ENCODE peak calls at places on chromosomes 13 and 19, in four cellular contexts. N is tibial nerve, X is left ventricle myocardium inferior, R is psoas muscle. K is an unnamed sample.

GRCh38 chr13:54637377-54637776 is 1608.8 kb downstream of the OLFM4 start:
- DNase-seq in N (no peak), X (no peak), R (no peak), K (peak; percentile 36)

GRCh38 chr19:53883741-53884140 is 1.7 kb downstream of the PRKCG start:
- DNase-seq in N (no peak), X (no peak), R (no peak), K (no peak)

GRCh38 chr19:12930002-12930645 is 3.4 kb downstream of the FARSA start:
- DNase-seq in N (no peak), X (no peak), R (no peak), K (no peak)

GRCh38 chr13:30431269-30431950 is 9.1 kb downstream of the UBE2L5 start:
- DNase-seq in N (no peak), X (no peak), R (no peak), K (peak; percentile 40)

GRCh38 chr13:32883501-32883900 is 132.7 kb upstream of the KL start:
- DNase-seq in N (no peak), X (no peak), R (no peak), K (no peak)

GRCh38 chr19:16814526-16815100 is 14.6 kb upstream of the SIN3B start:
- DNase-seq in N (no peak), X (no peak), R (no peak), K (peak; percentile 61)

GRCh38 chr13:33349996-33350826 is 64.7 kb upstream of the STARD13 start:
- DNase-seq in N (peak; percentile 25), X (peak; percentile 65), R (peak; percentile 72), K (peak; percentile 56)

GRCh38 chr13:100608906-100609305 is 20.3 kb upstream of the GGACT start:
- DNase-seq in N (no peak), X (no peak), R (no peak), K (no peak)

GRCh38 chr19:6616011-6616410 is 25.1 kb upstream of the CD70 start:
- DNase-seq in N (no peak), X (no peak), R (no peak), K (peak; percentile 71)

GRCh38 chr19:40217027-40217810 is 965 bp downstream of the TTC9B start:
- DNase-seq in N (no peak), X (no peak), R (peak; percentile 74), K (no peak)

GRCh38 chr13:43307921-43308433 is 284.6 kb downstream of the DNAJC15 start:
- DNase-seq in N (peak; percentile 71), X (peak; percentile 87), R (peak; percentile 91), K (peak; percentile 91)

GRCh38 chr19:33171222-33171795 is 22.8 kb upstream of the LRP3 start:
- DNase-seq in N (no peak), X (no peak), R (no peak), K (no peak)
- TF ChIP-seq CTCF in N (no peak), X (no peak), R (no peak), K (no peak)

GRCh38 chr19:1467512-1468273 is 11.3 kb downstream of the C19orf25 start:
- DNase-seq in N (no peak), X (no peak), R (peak; percentile 51), K (no peak)

GRCh38 chr19:1467228-1467511 is 11.8 kb downstream of the C19orf25 start:
- DNase-seq in N (no peak), X (no peak), R (peak; percentile 51), K (no peak)

GRCh38 chr19:1469936-1470863 is 8.8 kb downstream of the C19orf25 start:
- DNase-seq in N (no peak), X (peak; percentile 51), R (peak; percentile 56), K (no peak)

GRCh38 chr19:1469200-1469935 is 9.6 kb downstream of the C19orf25 start:
- DNase-seq in N (no peak), X (no peak), R (no peak), K (no peak)

GRCh38 chr19:1468274-1469199 is 10.5 kb downstream of the C19orf25 start:
- DNase-seq in N (no peak), X (no peak), R (peak; percentile 62), K (peak; percentile 61)
- H3K4me3 ChIP-seq in N (no peak overlapping the region), X (peak overlapping the region; percentile 75), R (peak overlapping the region; percentile 38), K (no peak overlapping the region)

DNA sequence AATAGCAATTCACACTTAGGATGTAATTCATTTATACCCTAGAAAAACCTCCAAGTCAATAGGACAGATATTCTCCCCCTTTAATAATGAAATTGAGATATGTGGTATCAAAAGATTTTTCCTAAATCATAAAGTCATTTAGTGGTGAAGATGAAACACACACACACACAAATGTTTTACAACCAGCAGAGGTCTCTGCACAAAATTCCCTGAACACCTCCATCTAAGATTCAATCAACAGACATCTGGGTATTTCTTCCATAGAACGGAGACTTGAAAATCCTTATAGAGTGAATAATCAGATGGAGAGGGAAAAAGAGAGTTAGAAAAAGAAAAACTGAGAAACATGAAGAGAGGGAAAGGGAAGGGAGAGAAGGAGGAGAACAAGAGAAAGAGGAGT is 52.8 kb downstream of the MYCBP2 start:
- DNase-seq in N (no peak), X (no peak), R (no peak), K (no peak)
- TF ChIP-seq CTCF in N (no peak), X (peak; percentile 28), R (no peak), K (no peak)

GRCh38 chr19:852136-853013 is at the start of gene ELANE:
- DNase-seq in N (no peak), X (no peak), R (peak; percentile 53), K (no peak)

GRCh38 chr19:850221-850978 is 1.7 kb upstream of the ELANE start:
- DNase-seq in N (peak; percentile 83), X (peak; percentile 93), R (peak; percentile 96), K (peak; percentile 99)

GRCh38 chr19:848457-848921 is 3.6 kb upstream of the ELANE start:
- DNase-seq in N (no peak), X (no peak), R (peak; percentile 69), K (no peak)

GRCh38 chr19:853014-853553 is 981 bp downstream of the ELANE start:
- DNase-seq in N (no peak), X (no peak), R (no peak), K (no peak)

GRCh38 chr19:850979-851335 is 1.1 kb upstream of the ELANE start:
- DNase-seq in N (no peak), X (no peak), R (no peak), K (no peak)
- H3K4me3 ChIP-seq in N (no peak overlapping the region), X (peak overlapping the region; percentile 48), R (peak overlapping the region; percentile 2), K (peak overlapping the region; percentile 5)

GRCh38 chr13:60226507-60226906 is 62.8 kb upstream of the DIAPH3 start:
- DNase-seq in N (no peak), X (no peak), R (no peak), K (peak; percentile 51)
- TF ChIP-seq CTCF in N (no peak), X (peak; percentile 25), R (no peak), K (peak; percentile 56)

GRCh38 chr19:43505186-43505456 is 575 bp upstream of the PHLDB3 start:
- DNase-seq in N (no peak), X (no peak), R (no peak), K (no peak)
- H3K4me3 ChIP-seq in N (peak overlapping the region; percentile 93), X (peak overlapping the region; percentile 77), R (peak overlapping the region; percentile 79), K (no peak overlapping the region)

DNA sequence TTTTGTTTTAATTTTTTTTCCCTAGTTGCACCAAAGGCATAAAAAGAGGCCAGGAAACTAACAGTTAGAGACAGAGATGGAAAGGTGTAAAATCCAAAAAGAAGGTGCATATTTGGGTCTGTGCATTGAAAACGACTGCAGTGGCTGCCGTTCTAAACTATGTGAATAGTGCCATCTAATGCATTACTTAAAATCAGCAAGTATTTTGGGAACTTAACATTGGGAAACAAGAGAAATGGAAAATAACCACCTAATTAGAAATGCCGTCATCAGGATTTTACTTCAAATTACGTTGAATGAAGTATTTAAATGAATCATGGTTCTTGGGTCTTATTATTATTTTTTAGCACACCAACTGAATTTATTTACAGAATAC is 189.5 kb upstream of the MIR17HG start:
- DNase-seq in N (no peak), X (no peak), R (no peak), K (no peak)
- TF ChIP-seq CTCF in N (no peak), X (no peak), R (no peak), K (no peak)

K was measured in cardiac fibroblast.